ENCODE peak calls at places on chromosome 3, in ten cellular contexts. N, B, L, Y, G, E, K, R, W and O are unnamed samples.
A peak's percentile ranks its signal among the peaks of the same experiment; 100 is the strongest.

GRCh38 chr3:126433496-126434263 is 39.0 kb downstream of the CFAP100 start:
- DNase-seq in N (no peak), Y (no peak), E (no peak), R (no peak), G (no peak), L (no peak), K (peak; percentile 38), B (peak; percentile 48), W (no peak), O (no peak)

GRCh38 chr3:167394003-167394402 is 13.9 kb upstream of the ZBBX start:
- DNase-seq in L (no peak), N (no peak), B (no peak), E (no peak), G (no peak), W (no peak), K (peak; percentile 11), Y (no peak), R (no peak), O (no peak)

GRCh38 chr3:64341355-64341754 is 116.1 kb upstream of the PRICKLE2 start:
- DNase-seq in K (no peak), R (no peak), B (no peak), W (no peak), E (no peak), G (no peak), L (no peak), Y (no peak), N (no peak), O (no peak)

GRCh38 chr3:117687096-117687495 is 977.5 kb downstream of the TUSC7 start:
- DNase-seq in E (no peak), G (no peak), B (no peak), N (no peak), L (no peak), R (no peak), K (no peak), W (no peak), Y (no peak), O (no peak)

GRCh38 chr3:47464603-47465002 is 11.1 kb downstream of the SCAP start:
- DNase-seq in G (no peak), E (no peak), R (no peak), K (no peak), W (no peak), Y (no peak), L (no peak), B (no peak), N (no peak), O (no peak)

GRCh38 chr3:15204005-15204404 is 2.0 kb upstream of the CAPN7 start:
- DNase-seq in N (no peak), G (no peak), E (no peak), B (no peak), K (no peak), L (no peak), Y (no peak), W (no peak), R (no peak), O (no peak)

GRCh38 chr3:127539366-127540060 is 51.0 kb downstream of the TPRA1 start:
- DNase-seq in E (no peak), K (no peak), Y (no peak), L (no peak), G (no peak), N (no peak), B (no peak), R (no peak), W (no peak), O (no peak)

GRCh38 chr3:130711885-130712284 is 34.7 kb downstream of the PIK3R4 start:
- DNase-seq in L (no peak), N (no peak), W (no peak), B (no peak), E (no peak), G (no peak), Y (no peak), R (no peak), K (no peak), O (no peak)

GRCh38 chr3:128603811-128604447 is 46.7 kb downstream of the RPN1 start:
- DNase-seq in B (no peak), Y (no peak), K (no peak), L (no peak), G (no peak), E (no peak), W (no peak), N (no peak), R (no peak), O (no peak)

GRCh38 chr3:137845161-137845560 is 81.0 kb downstream of the SOX14 start:
- DNase-seq in K (no peak), E (no peak), B (no peak), Y (no peak), G (no peak), N (no peak), R (no peak), W (no peak), L (no peak), O (no peak)

GRCh38 chr3:166110102-166110501 is 272.9 kb upstream of the BCHE start:
- DNase-seq in L (no peak), R (no peak), B (no peak), Y (no peak), K (peak; percentile 44), W (no peak), G (no peak), E (no peak), N (no peak), O (no peak)

GRCh38 chr3:40379674-40380306 is 7.2 kb upstream of the ENTPD3 start:
- DNase-seq in N (no peak), G (no peak), K (no peak), R (no peak), Y (no peak), W (no peak), E (no peak), L (no peak), B (no peak), O (no peak)

GRCh38 chr3:138389144-138389601 is 40.8 kb downstream of the MRAS start:
- DNase-seq in K (no peak), G (no peak), Y (no peak), B (no peak), E (no peak), W (no peak), R (no peak), N (no peak), L (no peak), O (no peak)

GRCh38 chr3:5309181-5309580 is 121.7 kb downstream of the EDEM1 start:
- DNase-seq in B (no peak), E (no peak), W (no peak), L (no peak), G (no peak), Y (no peak), R (no peak), K (no peak), N (no peak), O (no peak)

GRCh38 chr3:49856181-49857005 is at the start of gene TRAIP:
- DNase-seq in E (peak; percentile 85), K (peak; percentile 96), W (peak; percentile 75), N (peak; percentile 87), Y (peak; percentile 99), G (peak; percentile 92), R (peak; percentile 95), L (peak; percentile 80), B (peak; percentile 94), O (peak; percentile 95)